ENCODE peak calls at places on chromosomes 3 and 15, in seven cellular contexts. One of them, this sample, is unnamed.

GRCh38 chr3:29454326-29454725 is 173.5 kb downstream of the RBMS3 start:
- DNase-seq in colonic mucosa: no peak
- DNase-seq in stimulated activated CD8-positive, alpha-beta memory T cell treated with anti-CD3 and anti-CD28 coated beads, Interleukin-7, amount 100 ng/mL, for 48 hours: no peak
- DNase-seq in stimulated activated CD4-positive, alpha-beta T cell treated with anti-CD3 and anti-CD28 coated beads, Interleukin-2, amount 100 ng/mL, for 24 hours: no peak
- DNase-seq in C1 segment of cervical spinal cord: no peak
- DNase-seq in cardiac fibroblast: no peak
- DNase-seq in activated naive CD4-positive, alpha-beta T cell treated with Interleukin-2 at 50 U/mL for 16 hours: no peak
- DNase-seq in this sample: no peak

GRCh38 chr15:68376447-68377060 is 55.4 kb downstream of the ITGA11 start:
- DNase-seq in colonic mucosa: no peak
- DNase-seq in stimulated activated CD8-positive, alpha-beta memory T cell treated with anti-CD3 and anti-CD28 coated beads, Interleukin-7, amount 100 ng/mL, for 48 hours: no peak
- DNase-seq in stimulated activated CD4-positive, alpha-beta T cell treated with anti-CD3 and anti-CD28 coated beads, Interleukin-2, amount 100 ng/mL, for 24 hours: no peak
- DNase-seq in C1 segment of cervical spinal cord: no peak
- DNase-seq in cardiac fibroblast: no peak
- DNase-seq in activated naive CD4-positive, alpha-beta T cell treated with Interleukin-2 at 50 U/mL for 16 hours: no peak
- DNase-seq in this sample: no peak

GRCh38 chr3:65996605-65997004 is 42.1 kb downstream of the MAGI1 start:
- DNase-seq in colonic mucosa: no peak
- DNase-seq in stimulated activated CD8-positive, alpha-beta memory T cell treated with anti-CD3 and anti-CD28 coated beads, Interleukin-7, amount 100 ng/mL, for 48 hours: no peak
- DNase-seq in stimulated activated CD4-positive, alpha-beta T cell treated with anti-CD3 and anti-CD28 coated beads, Interleukin-2, amount 100 ng/mL, for 24 hours: no peak
- DNase-seq in C1 segment of cervical spinal cord: no peak
- DNase-seq in cardiac fibroblast: peak; percentile 15
- DNase-seq in activated naive CD4-positive, alpha-beta T cell treated with Interleukin-2 at 50 U/mL for 16 hours: no peak
- DNase-seq in this sample: no peak

GRCh38 chr3:42802876-42803799 is 1.2 kb downstream of the HIGD1A start:
- DNase-seq in colonic mucosa: no peak
- DNase-seq in stimulated activated CD8-positive, alpha-beta memory T cell treated with anti-CD3 and anti-CD28 coated beads, Interleukin-7, amount 100 ng/mL, for 48 hours: no peak
- DNase-seq in stimulated activated CD4-positive, alpha-beta T cell treated with anti-CD3 and anti-CD28 coated beads, Interleukin-2, amount 100 ng/mL, for 24 hours: peak; percentile 6
- DNase-seq in C1 segment of cervical spinal cord: no peak
- DNase-seq in cardiac fibroblast: peak; percentile 15
- DNase-seq in activated naive CD4-positive, alpha-beta T cell treated with Interleukin-2 at 50 U/mL for 16 hours: no peak
- DNase-seq in this sample: no peak

GRCh38 chr15:74218172-74218885 is 15.7 kb upstream of the STRA6 start:
- DNase-seq in colonic mucosa: no peak
- DNase-seq in stimulated activated CD8-positive, alpha-beta memory T cell treated with anti-CD3 and anti-CD28 coated beads, Interleukin-7, amount 100 ng/mL, for 48 hours: no peak
- DNase-seq in stimulated activated CD4-positive, alpha-beta T cell treated with anti-CD3 and anti-CD28 coated beads, Interleukin-2, amount 100 ng/mL, for 24 hours: no peak
- DNase-seq in C1 segment of cervical spinal cord: no peak
- DNase-seq in cardiac fibroblast: no peak
- DNase-seq in activated naive CD4-positive, alpha-beta T cell treated with Interleukin-2 at 50 U/mL for 16 hours: no peak
- DNase-seq in this sample: no peak

GRCh38 chr3:94423566-94423965 is 360.7 kb downstream of the NSUN3 start:
- DNase-seq in colonic mucosa: no peak
- DNase-seq in stimulated activated CD8-positive, alpha-beta memory T cell treated with anti-CD3 and anti-CD28 coated beads, Interleukin-7, amount 100 ng/mL, for 48 hours: no peak
- DNase-seq in stimulated activated CD4-positive, alpha-beta T cell treated with anti-CD3 and anti-CD28 coated beads, Interleukin-2, amount 100 ng/mL, for 24 hours: no peak
- DNase-seq in C1 segment of cervical spinal cord: no peak
- DNase-seq in cardiac fibroblast: peak; percentile 11
- DNase-seq in activated naive CD4-positive, alpha-beta T cell treated with Interleukin-2 at 50 U/mL for 16 hours: no peak
- DNase-seq in this sample: no peak

GRCh38 chr3:168021737-168022450 is 73.8 kb downstream of the GOLIM4 start:
- DNase-seq in colonic mucosa: no peak
- DNase-seq in stimulated activated CD8-positive, alpha-beta memory T cell treated with anti-CD3 and anti-CD28 coated beads, Interleukin-7, amount 100 ng/mL, for 48 hours: no peak
- DNase-seq in stimulated activated CD4-positive, alpha-beta T cell treated with anti-CD3 and anti-CD28 coated beads, Interleukin-2, amount 100 ng/mL, for 24 hours: no peak
- DNase-seq in C1 segment of cervical spinal cord: no peak
- DNase-seq in cardiac fibroblast: no peak
- DNase-seq in activated naive CD4-positive, alpha-beta T cell treated with Interleukin-2 at 50 U/mL for 16 hours: no peak
- DNase-seq in this sample: no peak

GRCh38 chr3:157436583-157437300 is at the start of gene PTX3:
- DNase-seq in colonic mucosa: peak; percentile 30
- DNase-seq in stimulated activated CD8-positive, alpha-beta memory T cell treated with anti-CD3 and anti-CD28 coated beads, Interleukin-7, amount 100 ng/mL, for 48 hours: no peak
- DNase-seq in stimulated activated CD4-positive, alpha-beta T cell treated with anti-CD3 and anti-CD28 coated beads, Interleukin-2, amount 100 ng/mL, for 24 hours: peak; percentile 14
- DNase-seq in C1 segment of cervical spinal cord: no peak
- DNase-seq in cardiac fibroblast: peak; percentile 95
- DNase-seq in activated naive CD4-positive, alpha-beta T cell treated with Interleukin-2 at 50 U/mL for 16 hours: no peak
- DNase-seq in this sample: no peak

GRCh38 chr15:34217587-34218225 is 7.1 kb upstream of the EMC4 start:
- DNase-seq in colonic mucosa: no peak
- DNase-seq in stimulated activated CD8-positive, alpha-beta memory T cell treated with anti-CD3 and anti-CD28 coated beads, Interleukin-7, amount 100 ng/mL, for 48 hours: no peak
- DNase-seq in stimulated activated CD4-positive, alpha-beta T cell treated with anti-CD3 and anti-CD28 coated beads, Interleukin-2, amount 100 ng/mL, for 24 hours: no peak
- DNase-seq in C1 segment of cervical spinal cord: no peak
- DNase-seq in cardiac fibroblast: no peak
- DNase-seq in activated naive CD4-positive, alpha-beta T cell treated with Interleukin-2 at 50 U/mL for 16 hours: no peak
- DNase-seq in this sample: no peak

GRCh38 chr3:19106307-19106706 is 42.0 kb upstream of the KCNH8 start:
- DNase-seq in colonic mucosa: no peak
- DNase-seq in stimulated activated CD8-positive, alpha-beta memory T cell treated with anti-CD3 and anti-CD28 coated beads, Interleukin-7, amount 100 ng/mL, for 48 hours: no peak
- DNase-seq in stimulated activated CD4-positive, alpha-beta T cell treated with anti-CD3 and anti-CD28 coated beads, Interleukin-2, amount 100 ng/mL, for 24 hours: no peak
- DNase-seq in C1 segment of cervical spinal cord: no peak
- DNase-seq in cardiac fibroblast: no peak
- DNase-seq in activated naive CD4-positive, alpha-beta T cell treated with Interleukin-2 at 50 U/mL for 16 hours: no peak
- DNase-seq in this sample: no peak

GRCh38 chr3:185176756-185177359 is 24.0 kb upstream of the C3orf70 start:
- DNase-seq in colonic mucosa: peak; percentile 68
- DNase-seq in stimulated activated CD8-positive, alpha-beta memory T cell treated with anti-CD3 and anti-CD28 coated beads, Interleukin-7, amount 100 ng/mL, for 48 hours: no peak
- DNase-seq in stimulated activated CD4-positive, alpha-beta T cell treated with anti-CD3 and anti-CD28 coated beads, Interleukin-2, amount 100 ng/mL, for 24 hours: peak; percentile 32
- DNase-seq in C1 segment of cervical spinal cord: peak; percentile 1
- DNase-seq in cardiac fibroblast: peak; percentile 60
- DNase-seq in activated naive CD4-positive, alpha-beta T cell treated with Interleukin-2 at 50 U/mL for 16 hours: peak; percentile 11
- DNase-seq in this sample: no peak

GRCh38 chr3:182913889-182914288 is 66.4 kb downstream of the DCUN1D1 start:
- DNase-seq in colonic mucosa: no peak
- DNase-seq in stimulated activated CD8-positive, alpha-beta memory T cell treated with anti-CD3 and anti-CD28 coated beads, Interleukin-7, amount 100 ng/mL, for 48 hours: no peak
- DNase-seq in stimulated activated CD4-positive, alpha-beta T cell treated with anti-CD3 and anti-CD28 coated beads, Interleukin-2, amount 100 ng/mL, for 24 hours: no peak
- DNase-seq in C1 segment of cervical spinal cord: no peak
- DNase-seq in cardiac fibroblast: no peak
- DNase-seq in activated naive CD4-positive, alpha-beta T cell treated with Interleukin-2 at 50 U/mL for 16 hours: no peak
- DNase-seq in this sample: no peak

GRCh38 chr3:196519738-196520122 is 4.6 kb upstream of the SMCO1 start:
- DNase-seq in colonic mucosa: no peak
- DNase-seq in stimulated activated CD8-positive, alpha-beta memory T cell treated with anti-CD3 and anti-CD28 coated beads, Interleukin-7, amount 100 ng/mL, for 48 hours: no peak
- DNase-seq in stimulated activated CD4-positive, alpha-beta T cell treated with anti-CD3 and anti-CD28 coated beads, Interleukin-2, amount 100 ng/mL, for 24 hours: peak; percentile 50
- DNase-seq in C1 segment of cervical spinal cord: no peak
- DNase-seq in cardiac fibroblast: no peak
- DNase-seq in activated naive CD4-positive, alpha-beta T cell treated with Interleukin-2 at 50 U/mL for 16 hours: peak; percentile 24
- DNase-seq in this sample: no peak

GRCh38 chr3:126134219-126134975 is 46.0 kb downstream of the ALDH1L1 start:
- DNase-seq in colonic mucosa: peak; percentile 65
- DNase-seq in stimulated activated CD8-positive, alpha-beta memory T cell treated with anti-CD3 and anti-CD28 coated beads, Interleukin-7, amount 100 ng/mL, for 48 hours: peak; percentile 20
- DNase-seq in stimulated activated CD4-positive, alpha-beta T cell treated with anti-CD3 and anti-CD28 coated beads, Interleukin-2, amount 100 ng/mL, for 24 hours: peak; percentile 58
- DNase-seq in C1 segment of cervical spinal cord: peak; percentile 23
- DNase-seq in cardiac fibroblast: peak; percentile 62
- DNase-seq in activated naive CD4-positive, alpha-beta T cell treated with Interleukin-2 at 50 U/mL for 16 hours: peak; percentile 30
- DNase-seq in this sample: no peak

GRCh38 chr3:59766165-59766872 is 716.5 kb upstream of the CFAP20DC start:
- DNase-seq in colonic mucosa: no peak
- DNase-seq in stimulated activated CD8-positive, alpha-beta memory T cell treated with anti-CD3 and anti-CD28 coated beads, Interleukin-7, amount 100 ng/mL, for 48 hours: no peak
- DNase-seq in stimulated activated CD4-positive, alpha-beta T cell treated with anti-CD3 and anti-CD28 coated beads, Interleukin-2, amount 100 ng/mL, for 24 hours: no peak
- DNase-seq in C1 segment of cervical spinal cord: no peak
- DNase-seq in cardiac fibroblast: peak; percentile 75
- DNase-seq in activated naive CD4-positive, alpha-beta T cell treated with Interleukin-2 at 50 U/mL for 16 hours: no peak
- DNase-seq in this sample: no peak

GRCh38 chr15:73482184-73482583 is 39.2 kb downstream of the REC114 start:
- DNase-seq in colonic mucosa: no peak
- DNase-seq in stimulated activated CD8-positive, alpha-beta memory T cell treated with anti-CD3 and anti-CD28 coated beads, Interleukin-7, amount 100 ng/mL, for 48 hours: no peak
- DNase-seq in stimulated activated CD4-positive, alpha-beta T cell treated with anti-CD3 and anti-CD28 coated beads, Interleukin-2, amount 100 ng/mL, for 24 hours: no peak
- DNase-seq in C1 segment of cervical spinal cord: no peak
- DNase-seq in cardiac fibroblast: no peak
- DNase-seq in activated naive CD4-positive, alpha-beta T cell treated with Interleukin-2 at 50 U/mL for 16 hours: no peak
- DNase-seq in this sample: no peak

GRCh38 chr3:190696777-190697501 is 165.6 kb downstream of the GMNC start:
- DNase-seq in colonic mucosa: no peak
- DNase-seq in stimulated activated CD8-positive, alpha-beta memory T cell treated with anti-CD3 and anti-CD28 coated beads, Interleukin-7, amount 100 ng/mL, for 48 hours: no peak
- DNase-seq in stimulated activated CD4-positive, alpha-beta T cell treated with anti-CD3 and anti-CD28 coated beads, Interleukin-2, amount 100 ng/mL, for 24 hours: no peak
- DNase-seq in C1 segment of cervical spinal cord: no peak
- DNase-seq in cardiac fibroblast: peak; percentile 68
- DNase-seq in activated naive CD4-positive, alpha-beta T cell treated with Interleukin-2 at 50 U/mL for 16 hours: no peak
- DNase-seq in this sample: no peak

GRCh38 chr15:56490461-56490860 is 25.5 kb upstream of the MNS1 start:
- DNase-seq in colonic mucosa: no peak
- DNase-seq in stimulated activated CD8-positive, alpha-beta memory T cell treated with anti-CD3 and anti-CD28 coated beads, Interleukin-7, amount 100 ng/mL, for 48 hours: no peak
- DNase-seq in stimulated activated CD4-positive, alpha-beta T cell treated with anti-CD3 and anti-CD28 coated beads, Interleukin-2, amount 100 ng/mL, for 24 hours: no peak
- DNase-seq in C1 segment of cervical spinal cord: no peak
- DNase-seq in cardiac fibroblast: no peak
- DNase-seq in activated naive CD4-positive, alpha-beta T cell treated with Interleukin-2 at 50 U/mL for 16 hours: no peak
- DNase-seq in this sample: no peak

GRCh38 chr15:25703726-25704125 is 159.4 kb downstream of the ATP10A start:
- DNase-seq in colonic mucosa: no peak
- DNase-seq in stimulated activated CD8-positive, alpha-beta memory T cell treated with anti-CD3 and anti-CD28 coated beads, Interleukin-7, amount 100 ng/mL, for 48 hours: no peak
- DNase-seq in stimulated activated CD4-positive, alpha-beta T cell treated with anti-CD3 and anti-CD28 coated beads, Interleukin-2, amount 100 ng/mL, for 24 hours: no peak
- DNase-seq in C1 segment of cervical spinal cord: no peak
- DNase-seq in cardiac fibroblast: no peak
- DNase-seq in activated naive CD4-positive, alpha-beta T cell treated with Interleukin-2 at 50 U/mL for 16 hours: no peak
- DNase-seq in this sample: no peak

GRCh38 chr3:58603606-58604005 is 26.4 kb upstream of the FAM107A start:
- DNase-seq in colonic mucosa: no peak
- DNase-seq in stimulated activated CD8-positive, alpha-beta memory T cell treated with anti-CD3 and anti-CD28 coated beads, Interleukin-7, amount 100 ng/mL, for 48 hours: no peak
- DNase-seq in stimulated activated CD4-positive, alpha-beta T cell treated with anti-CD3 and anti-CD28 coated beads, Interleukin-2, amount 100 ng/mL, for 24 hours: no peak
- DNase-seq in C1 segment of cervical spinal cord: no peak
- DNase-seq in cardiac fibroblast: no peak
- DNase-seq in activated naive CD4-positive, alpha-beta T cell treated with Interleukin-2 at 50 U/mL for 16 hours: no peak
- DNase-seq in this sample: no peak

GRCh38 chr15:88881781-88882180 is 13.6 kb downstream of the HAPLN3 start:
- DNase-seq in colonic mucosa: no peak
- DNase-seq in stimulated activated CD8-positive, alpha-beta memory T cell treated with anti-CD3 and anti-CD28 coated beads, Interleukin-7, amount 100 ng/mL, for 48 hours: no peak
- DNase-seq in stimulated activated CD4-positive, alpha-beta T cell treated with anti-CD3 and anti-CD28 coated beads, Interleukin-2, amount 100 ng/mL, for 24 hours: no peak
- DNase-seq in C1 segment of cervical spinal cord: no peak
- DNase-seq in cardiac fibroblast: no peak
- DNase-seq in activated naive CD4-positive, alpha-beta T cell treated with Interleukin-2 at 50 U/mL for 16 hours: no peak
- DNase-seq in this sample: no peak

GRCh38 chr3:152817400-152817799 is 17.5 kb upstream of the P2RY1 start:
- DNase-seq in colonic mucosa: no peak
- DNase-seq in stimulated activated CD8-positive, alpha-beta memory T cell treated with anti-CD3 and anti-CD28 coated beads, Interleukin-7, amount 100 ng/mL, for 48 hours: no peak
- DNase-seq in stimulated activated CD4-positive, alpha-beta T cell treated with anti-CD3 and anti-CD28 coated beads, Interleukin-2, amount 100 ng/mL, for 24 hours: no peak
- DNase-seq in C1 segment of cervical spinal cord: no peak
- DNase-seq in cardiac fibroblast: no peak
- DNase-seq in activated naive CD4-positive, alpha-beta T cell treated with Interleukin-2 at 50 U/mL for 16 hours: no peak
- DNase-seq in this sample: no peak

GRCh38 chr15:100448481-100448880 is 80.3 kb downstream of the CERS3 start:
- DNase-seq in colonic mucosa: no peak
- DNase-seq in stimulated activated CD8-positive, alpha-beta memory T cell treated with anti-CD3 and anti-CD28 coated beads, Interleukin-7, amount 100 ng/mL, for 48 hours: no peak
- DNase-seq in stimulated activated CD4-positive, alpha-beta T cell treated with anti-CD3 and anti-CD28 coated beads, Interleukin-2, amount 100 ng/mL, for 24 hours: no peak
- DNase-seq in C1 segment of cervical spinal cord: no peak
- DNase-seq in cardiac fibroblast: no peak
- DNase-seq in activated naive CD4-positive, alpha-beta T cell treated with Interleukin-2 at 50 U/mL for 16 hours: no peak
- DNase-seq in this sample: no peak